ENCODE peak calls at places on chromosomes 6 and 20, in nine cellular contexts. L is brain microvascular endothelial cell; E is testis; S is lung; T is CD8-positive, alpha-beta T cell; X is cardiac muscle cell; J is H7; F is fibroblast of lung; O is cardiac fibroblast. V is an unnamed sample.

GRCh38 chr6:14906621-14907020 is 339.2 kb upstream of the JARID2 start:
- DNase-seq in L (no peak), E (no peak), S (no peak), T (no peak), X (no peak), J (no peak), F (no peak), O (no peak), V (no peak)

GRCh38 chr6:83908813-83909212 is 49.3 kb downstream of the CYB5R4 start:
- DNase-seq in L (peak), E (no peak), S (no peak), T (no peak), X (no peak), J (no peak), F (no peak), O (no peak), V (no peak)

GRCh38 chr20:48897298-48898044 is 24.0 kb upstream of the ARFGEF2 start:
- DNase-seq in L (peak), E (no peak), S (no peak), T (no peak), X (no peak), J (peak), F (peak), O (peak), V (peak)

GRCh38 chr6:19478273-19478672 is 358.9 kb upstream of the ID4 start:
- DNase-seq in L (no peak), E (no peak), S (no peak), T (no peak), X (no peak), J (no peak), F (no peak), O (no peak), V (no peak)

GRCh38 chr6:16392010-16392409 is 153.6 kb downstream of the GMPR start:
- DNase-seq in L (no peak), E (no peak), S (no peak), T (no peak), X (no peak), J (no peak), F (no peak), O (peak), V (no peak)

GRCh38 chr6:7542065-7542877 is 800 bp downstream of the DSP start:
- DNase-seq in L (peak), E (peak), S (no peak), T (no peak), X (peak), J (peak), F (no peak), O (no peak), V (no peak)

GRCh38 chr20:21705466-21706344 is at the start of gene PAX1:
- DNase-seq in L (no peak), E (no peak), S (no peak), T (no peak), X (peak), J (peak), F (no peak), O (no peak), V (no peak)

GRCh38 chr6:14108571-14109410 is 8.8 kb upstream of the CD83 start:
- DNase-seq in L (no peak), E (no peak), S (peak), T (no peak), X (no peak), J (no peak), F (no peak), O (no peak), V (no peak)

GRCh38 chr6:22413681-22414305 is 117.0 kb upstream of the PRL start:
- DNase-seq in L (peak), E (no peak), S (no peak), T (no peak), X (no peak), J (no peak), F (peak), O (peak), V (no peak)

GRCh38 chr6:54910326-54910952 is 63.9 kb downstream of the FAM83B start:
- DNase-seq in L (no peak), E (no peak), S (no peak), T (no peak), X (no peak), J (no peak), F (peak), O (peak), V (no peak)

GRCh38 chr6:20660534-20660933 is 126.3 kb downstream of the CDKAL1 start:
- DNase-seq in L (no peak), E (no peak), S (no peak), T (no peak), X (no peak), J (no peak), F (no peak), O (no peak), V (no peak)

GRCh38 chr20:6395695-6396094 is 272.9 kb upstream of the FERMT1 start:
- DNase-seq in L (peak), E (no peak), S (no peak), T (no peak), X (no peak), J (no peak), F (peak), O (no peak), V (no peak)

GRCh38 chr20:20491110-20491783 is 123.3 kb downstream of the INSM1 start:
- DNase-seq in L (no peak), E (no peak), S (no peak), T (no peak), X (no peak), J (no peak), F (peak), O (peak), V (no peak)

GRCh38 chr6:79536615-79536968 is 638 bp downstream of the LCA5 start:
- DNase-seq in L (peak), E (peak), S (peak), T (no peak), X (no peak), J (no peak), F (peak), O (peak), V (no peak)

GRCh38 chr6:38110407-38111025 is 291.0 kb downstream of the ZFAND3 start:
- DNase-seq in L (no peak), E (no peak), S (no peak), T (no peak), X (peak), J (no peak), F (peak), O (peak), V (no peak)

GRCh38 chr20:50588034-50588736 is 78.0 kb downstream of the PTPN1 start:
- DNase-seq in L (peak), E (peak), S (peak), T (peak), X (peak), J (peak), F (peak), O (peak), V (no peak)

GRCh38 chr6:404685-405423 is 13.3 kb downstream of the IRF4 start:
- DNase-seq in L (no peak), E (no peak), S (no peak), T (peak), X (no peak), J (no peak), F (no peak), O (no peak), V (no peak)

GRCh38 chr20:56634735-56635422 is 5.8 kb downstream of the TFAP2C start:
- DNase-seq in L (no peak), E (no peak), S (no peak), T (no peak), X (no peak), J (peak), F (no peak), O (no peak), V (no peak)
- H3K4me3 ChIP-seq in L (no peak), E (no peak), S (no peak), T (no peak), X (no peak), J (no peak), F (no peak), O (no peak), V (no peak)

GRCh38 chr20:17972121-17972520 is 3.3 kb downstream of the MGME1 start:
- DNase-seq in L (no peak), E (no peak), S (no peak), T (no peak), X (no peak), J (no peak), F (peak), O (no peak), V (no peak)
- H3K4me3 ChIP-seq in L (peak), E (no peak), S (no peak), T (no peak), X (peak), J (peak), F (peak), O (no peak), V (peak)

DNA sequence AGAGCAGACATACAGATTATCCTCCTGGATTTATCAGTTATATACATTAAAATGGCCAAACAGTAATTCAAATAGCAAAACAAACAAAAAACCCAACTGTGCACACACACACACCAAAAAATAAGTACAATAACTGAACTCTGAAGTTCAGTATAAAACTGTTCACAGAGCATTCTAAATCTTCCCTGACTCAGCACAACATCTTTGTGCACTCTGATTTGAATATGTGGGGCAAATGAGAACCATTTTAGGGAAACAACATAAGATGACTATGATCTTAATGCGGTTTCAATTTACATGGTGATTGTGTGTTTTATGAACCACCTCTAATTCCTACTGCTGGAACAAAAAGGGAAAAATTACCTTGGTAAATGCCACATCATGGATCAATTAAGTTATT is 41.8 kb downstream of the PLAGL1 start:
- DNase-seq in L (no peak), E (no peak), S (no peak), T (no peak), X (no peak), J (no peak), F (no peak), O (no peak), V (no peak)
- H3K4me3 ChIP-seq in L (no peak), E (no peak), S (no peak), T (no peak), X (no peak), J (no peak), F (no peak), O (no peak), V (no peak)

DNA sequence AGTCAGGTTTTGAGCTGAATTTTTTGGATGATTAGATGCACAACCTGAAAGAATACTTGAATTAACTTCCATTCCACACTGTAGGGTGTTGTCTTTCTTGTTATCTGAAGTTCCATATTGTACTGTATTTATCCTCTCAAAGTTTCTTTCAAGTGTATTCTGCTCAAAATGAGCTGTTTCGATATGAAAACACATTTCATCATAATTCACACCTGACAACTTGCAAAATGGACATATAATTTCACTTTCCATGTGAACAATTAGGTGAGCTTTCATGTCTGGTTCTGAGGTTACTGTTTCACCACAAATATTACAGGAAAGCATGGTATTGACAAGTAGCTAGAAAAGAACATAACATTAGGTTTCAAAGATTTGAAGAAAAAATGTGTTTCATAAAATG is 1.7 kb downstream of the ZUP1 start:
- DNase-seq in L (no peak), E (no peak), S (no peak), T (no peak), X (no peak), J (no peak), F (no peak), O (no peak), V (no peak)
- H3K4me3 ChIP-seq in L (no peak), E (no peak), S (no peak), T (no peak), X (no peak), J (no peak), F (peak), O (no peak), V (peak)

GRCh38 chr20:53827996-53828672 is 234.5 kb upstream of the ZNF217 start:
- DNase-seq in L (peak), E (no peak), S (no peak), T (no peak), X (no peak), J (no peak), F (peak), O (peak), V (peak)

GRCh38 chr20:53827292-53827995 is 233.8 kb upstream of the ZNF217 start:
- DNase-seq in L (no peak), E (no peak), S (no peak), T (no peak), X (no peak), J (no peak), F (peak), O (no peak), V (no peak)

GRCh38 chr20:53828673-53829085 is 235.0 kb upstream of the ZNF217 start:
- DNase-seq in L (peak), E (peak), S (no peak), T (no peak), X (peak), J (no peak), F (peak), O (peak), V (peak)

GRCh38 chr20:53829706-53830521 is 236.3 kb upstream of the ZNF217 start:
- DNase-seq in L (peak), E (no peak), S (no peak), T (no peak), X (no peak), J (no peak), F (peak), O (peak), V (peak)

DNA sequence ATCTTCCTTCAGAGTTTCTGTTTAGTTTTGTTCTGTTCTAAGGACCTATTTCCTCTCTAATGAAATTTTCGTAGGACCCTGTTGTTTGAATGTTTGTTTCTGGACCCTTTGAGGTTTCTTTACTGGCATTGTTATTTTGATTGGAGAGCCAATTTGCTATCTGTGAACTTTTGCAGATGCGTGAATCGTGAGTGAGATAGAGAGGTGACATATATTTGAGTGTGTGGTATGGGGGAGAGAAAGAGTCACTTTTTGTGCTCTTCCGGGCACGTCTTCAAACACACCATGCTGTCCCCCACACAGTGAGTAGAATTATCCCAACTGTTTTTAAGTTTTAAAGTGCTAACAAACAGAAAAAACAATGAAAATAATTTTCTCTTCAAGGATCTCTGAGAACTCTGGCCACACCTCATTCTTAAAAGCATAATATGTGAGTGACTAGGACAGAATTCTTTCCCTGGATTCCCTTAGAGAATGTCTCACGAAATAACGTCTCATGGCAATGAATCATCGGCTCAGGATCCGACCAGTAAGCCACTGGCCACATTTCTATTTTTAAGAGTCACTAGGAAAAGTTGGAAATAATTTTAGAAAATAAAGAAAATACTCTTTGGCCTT is 235.6 kb upstream of the ZNF217 start:
- DNase-seq in L (peak), E (no peak), S (no peak), T (no peak), X (no peak), J (no peak), F (peak), O (peak), V (peak)
- H3K4me3 ChIP-seq in L (peak), E (no peak), S (no peak), T (peak), X (no peak), J (no peak), F (peak), O (no peak), V (peak)

GRCh38 chr6:82000551-82000950 is 247.0 kb downstream of the IBTK start:
- DNase-seq in L (no peak), E (no peak), S (no peak), T (no peak), X (no peak), J (no peak), F (no peak), O (no peak), V (no peak)
- H3K4me3 ChIP-seq in L (no peak), E (no peak), S (no peak), T (no peak), X (no peak), J (no peak), F (no peak), O (no peak), V (no peak)

GRCh38 chr6:134247854-134248580 is 69.9 kb downstream of the SGK1 start:
- DNase-seq in L (no peak), E (no peak), S (no peak), T (no peak), X (no peak), J (no peak), F (no peak), O (no peak), V (no peak)

GRCh38 chr6:134250776-134251175 is 67.1 kb downstream of the SGK1 start:
- DNase-seq in L (no peak), E (no peak), S (no peak), T (no peak), X (no peak), J (no peak), F (no peak), O (no peak), V (no peak)

GRCh38 chr6:134249412-134249758 is 68.5 kb downstream of the SGK1 start:
- DNase-seq in L (no peak), E (no peak), S (no peak), T (no peak), X (peak), J (no peak), F (no peak), O (peak), V (no peak)

GRCh38 chr6:134247271-134247833 is 70.6 kb downstream of the SGK1 start:
- DNase-seq in L (no peak), E (no peak), S (no peak), T (peak), X (no peak), J (no peak), F (no peak), O (no peak), V (no peak)

GRCh38 chr6:134249759-134250602 is 67.9 kb downstream of the SGK1 start:
- DNase-seq in L (peak), E (no peak), S (no peak), T (no peak), X (no peak), J (no peak), F (peak), O (peak), V (no peak)
- H3K4me3 ChIP-seq in L (no peak), E (no peak), S (no peak), T (no peak), X (no peak), J (no peak), F (no peak), O (no peak), V (no peak)

V was measured in HFF-Myc.